ENCODE peak calls at places on chromosome X, in eight cellular contexts. F is IMR-90, Z is spleen, A is endothelial cell of umbilical vein, W is ovary, B is K562, E is gastrocnemius medialis, P is breast epithelium. G is an unnamed sample.

GRCh38 chrX:43655151-43655676 is 885 bp upstream of the MAOA start:
- DNase-seq in F (peak; percentile 3), Z (no peak), A (peak; percentile 36), W (peak; percentile 54), B (no peak), E (no peak), P (peak; percentile 52), G (peak; percentile 34)

GRCh38 chrX:149818652-149819051 is 36.9 kb downstream of the MAGEA9 start:
- DNase-seq in F (no peak), Z (no peak), A (no peak), W (no peak), B (no peak), E (no peak), P (no peak), G (no peak)

GRCh38 chrX:108947205-108947604 is 210.8 kb upstream of the IRS4 start:
- DNase-seq in F (no peak), Z (no peak), A (no peak), W (no peak), B (no peak), E (no peak), P (no peak), G (no peak)

GRCh38 chrX:143500751-143501150 is 16.5 kb downstream of the SPANXN3 start:
- DNase-seq in F (no peak), Z (no peak), A (no peak), W (no peak), B (no peak), E (no peak), P (no peak), G (no peak)

GRCh38 chrX:43949669-43950068 is 23.5 kb downstream of the NDP start:
- DNase-seq in F (no peak), Z (peak; percentile 77), A (peak; percentile 5), W (no peak), B (peak; percentile 16), E (no peak), P (no peak), G (peak; percentile 22)

GRCh38 chrX:129577473-129577872 is 37.4 kb downstream of the OCRL start:
- DNase-seq in F (peak; percentile 83), Z (no peak), A (peak; percentile 71), W (peak; percentile 40), B (peak; percentile 64), E (no peak), P (no peak), G (no peak)

GRCh38 chrX:68684291-68684918 is 36.9 kb downstream of the STARD8 start:
- DNase-seq in F (no peak), Z (peak; percentile 89), A (peak; percentile 60), W (peak; percentile 26), B (peak; percentile 26), E (peak; percentile 40), P (no peak), G (peak; percentile 18)

GRCh38 chrX:281166-281999 is at the start of gene PLCXD1:
- DNase-seq in F (peak; percentile 36), Z (peak; percentile 76), A (no peak), W (no peak), B (peak; percentile 85), E (no peak), P (no peak), G (no peak)

GRCh38 chrX:103376118-103376978 is at the start of gene BEX3:
- DNase-seq in F (peak; percentile 59), Z (peak; percentile 79), A (peak; percentile 55), W (peak; percentile 70), B (no peak), E (no peak), P (peak; percentile 53), G (peak; percentile 47)
- TF ChIP-seq POLR2A in F (peak; percentile 80), Z (no peak), A (peak; percentile 65), W (peak; percentile 66), B (no peak), E (peak; percentile 30), P (no peak), G (peak; percentile 54)

DNA sequence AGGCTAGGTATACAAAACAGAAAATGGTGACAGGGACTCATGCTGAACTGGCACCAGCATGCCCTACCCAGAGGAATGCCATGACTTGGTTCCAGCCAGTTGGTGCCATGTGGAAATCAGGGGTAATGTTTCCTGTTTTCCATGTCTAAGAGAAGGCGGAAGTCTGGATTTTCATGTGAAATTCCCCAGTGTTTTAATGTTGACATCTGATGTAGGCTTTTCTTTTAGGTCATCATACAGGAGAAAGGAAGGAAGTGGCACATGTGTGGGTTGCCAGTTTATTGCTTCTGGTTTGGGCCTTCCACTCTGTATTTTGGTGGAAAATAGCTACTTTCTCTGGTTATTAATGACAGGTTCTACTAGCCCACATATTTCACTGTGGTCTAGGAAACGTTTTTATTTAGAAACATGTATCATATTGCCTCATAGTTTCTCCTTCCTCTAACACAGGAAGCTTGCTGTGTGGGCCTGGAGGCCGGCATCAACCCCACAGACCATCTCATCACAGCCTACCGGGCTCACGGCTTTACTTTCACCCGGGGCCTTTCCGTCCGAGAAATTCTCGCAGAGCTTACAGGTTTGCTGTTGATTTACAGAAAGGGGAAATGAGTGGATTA is 7.2 kb downstream of the PDHA1 start:
- DNase-seq in F (no peak), Z (no peak), A (no peak), W (no peak), B (no peak), E (no peak), P (no peak), G (no peak)
- H3K27ac ChIP-seq in F (no peak overlapping the region), Z (peak overlapping the region; percentile 16), A (no peak overlapping the region), W (no peak overlapping the region), B (no peak overlapping the region), E (no peak overlapping the region), P (no peak overlapping the region), G (no peak overlapping the region)

GRCh38 chrX:49029876-49030275 is 13.3 kb downstream of the TFE3 start:
- DNase-seq in F (no peak), Z (no peak), A (no peak), W (no peak), B (no peak), E (no peak), P (no peak), G (peak; percentile 69)
- H3K36me3 ChIP-seq in F (peaks cover 50% of the 10 kb centered on the region), Z (peaks cover 41% of the 10 kb centered on the region), A (peaks cover 23% of the 10 kb centered on the region), W (no peaks in the 10 kb centered on the region), B (peaks cover 40% of the 10 kb centered on the region), E (peaks cover 2% of the 10 kb centered on the region), P (no peaks in the 10 kb centered on the region), G (no peaks in the 10 kb centered on the region)

GRCh38 chrX:2500681-2501151 is at the start of the genes DHRSX and ZBED1:
- DNase-seq in F (no peak), Z (peak; percentile 93), A (no peak), W (no peak), B (peak; percentile 57), E (no peak), P (no peak), G (peak; percentile 48)
- TF ChIP-seq POLR2A in F (peak; percentile 63), Z (no peak), A (peak; percentile 77), W (no peak), B (no peak), E (no peak), P (no peak), G (no peak)

GRCh38 chrX:63718010-63718694 is 66.9 kb downstream of the ARHGEF9 start:
- DNase-seq in F (no peak), Z (no peak), A (no peak), W (no peak), B (no peak), E (no peak), P (no peak), G (no peak)

GRCh38 chrX:63713510-63713909 is 71.5 kb downstream of the ARHGEF9 start:
- DNase-seq in F (peak; percentile 9), Z (no peak), A (peak; percentile 29), W (no peak), B (no peak), E (no peak), P (no peak), G (no peak)
- H3K27ac ChIP-seq in F (no peak overlapping the region), Z (no peak overlapping the region), A (no peak overlapping the region), W (no peak overlapping the region), B (no peak overlapping the region), E (no peak overlapping the region), P (no peak overlapping the region), G (no peak overlapping the region)

DNA sequence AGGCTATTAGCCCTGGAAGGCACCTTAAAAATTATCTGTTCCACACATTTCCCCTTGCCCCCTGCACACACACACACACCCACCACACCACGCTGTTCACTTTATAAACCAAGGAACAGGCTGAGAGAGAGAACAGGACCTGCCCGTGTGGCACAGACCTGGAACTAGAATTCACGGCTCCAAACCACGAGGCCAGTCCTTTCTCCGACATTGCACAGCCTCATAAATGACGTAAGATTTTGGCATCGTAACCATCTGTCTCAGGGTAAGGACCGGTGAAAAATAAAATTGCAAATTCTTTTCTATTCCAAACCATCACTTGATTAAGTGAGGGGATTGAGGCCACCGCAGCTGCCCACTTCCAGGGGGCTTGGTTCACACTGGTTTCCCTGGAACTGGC is 330.3 kb downstream of the BCOR start:
- DNase-seq in F (peak; percentile 14), Z (no peak), A (no peak), W (no peak), B (no peak), E (no peak), P (no peak), G (no peak)
- H3K36me3 ChIP-seq in F (no peaks in the 10 kb centered on the region), Z (no peaks in the 10 kb centered on the region), A (no peaks in the 10 kb centered on the region), W (no peaks in the 10 kb centered on the region), B (no peaks in the 10 kb centered on the region), E (no peaks in the 10 kb centered on the region), P (no peaks in the 10 kb centered on the region), G (no peaks in the 10 kb centered on the region)

G was measured in transverse colon.